ENCODE peak calls at places on chromosomes 13 and 19, in seven cellular contexts. K is neural progenitor cell, M is PC-3, Q is hepatocyte, N is GM23338, J is GM23248, V is HCT116. P is an unnamed sample.

GRCh38 chr13:31038834-31039552 is 106.5 kb downstream of the TEX26 start:
- DNase-seq in K (no peak), M (peak), Q (no peak), N (no peak), J (peak), V (no peak), P (peak)

GRCh38 chr19:14347999-14348889 is 33.0 kb upstream of the ADGRE5 start:
- DNase-seq in K (peak), M (peak), Q (peak), N (peak), J (peak), V (no peak), P (peak)

GRCh38 chr19:31338069-31338767 is 11.0 kb downstream of the TSHZ3 start:
- DNase-seq in K (peak), M (no peak), Q (peak), N (peak), J (peak), V (no peak), P (no peak)

GRCh38 chr13:27959976-27960361 is 9.1 kb downstream of the CDX2 start:
- DNase-seq in K (no peak), M (no peak), Q (no peak), N (no peak), J (no peak), V (no peak), P (no peak)

GRCh38 chr19:29645911-29646310 is 19.4 kb upstream of the PLEKHF1 start:
- DNase-seq in K (no peak), M (peak), Q (no peak), N (no peak), J (peak), V (no peak), P (no peak)

GRCh38 chr19:2494447-2495129 is 18.7 kb downstream of the GADD45B start:
- DNase-seq in K (peak), M (peak), Q (peak), N (peak), J (peak), V (no peak), P (peak)

GRCh38 chr19:28505134-28505533 is 707.8 kb downstream of the UQCRFS1 start:
- DNase-seq in K (no peak), M (no peak), Q (no peak), N (no peak), J (no peak), V (no peak), P (no peak)

GRCh38 chr13:27245610-27246009 is 5.7 kb upstream of the RPL21 start:
- DNase-seq in K (no peak), M (no peak), Q (no peak), N (peak), J (no peak), V (no peak), P (no peak)

GRCh38 chr13:80802946-80803345 is 462.0 kb upstream of the SPRY2 start:
- DNase-seq in K (no peak), M (no peak), Q (no peak), N (peak), J (no peak), V (no peak), P (no peak)

GRCh38 chr13:44276061-44276460 is 97.6 kb upstream of the SERP2 start:
- DNase-seq in K (no peak), M (no peak), Q (no peak), N (no peak), J (no peak), V (no peak), P (no peak)

GRCh38 chr13:79451500-79451962 is 29.4 kb upstream of the NDFIP2 start:
- DNase-seq in K (no peak), M (peak), Q (peak), N (peak), J (peak), V (no peak), P (peak)

GRCh38 chr13:112444001-112444311 is 67.8 kb downstream of the SPACA7 start:
- DNase-seq in K (peak), M (peak), Q (peak), N (peak), J (peak), V (peak), P (peak)
- TF ChIP-seq EZH2phosphoT487 in K (no peak), M (no peak), Q (no peak), N (no peak), J (no peak), V (no peak), P (no peak)

DNA sequence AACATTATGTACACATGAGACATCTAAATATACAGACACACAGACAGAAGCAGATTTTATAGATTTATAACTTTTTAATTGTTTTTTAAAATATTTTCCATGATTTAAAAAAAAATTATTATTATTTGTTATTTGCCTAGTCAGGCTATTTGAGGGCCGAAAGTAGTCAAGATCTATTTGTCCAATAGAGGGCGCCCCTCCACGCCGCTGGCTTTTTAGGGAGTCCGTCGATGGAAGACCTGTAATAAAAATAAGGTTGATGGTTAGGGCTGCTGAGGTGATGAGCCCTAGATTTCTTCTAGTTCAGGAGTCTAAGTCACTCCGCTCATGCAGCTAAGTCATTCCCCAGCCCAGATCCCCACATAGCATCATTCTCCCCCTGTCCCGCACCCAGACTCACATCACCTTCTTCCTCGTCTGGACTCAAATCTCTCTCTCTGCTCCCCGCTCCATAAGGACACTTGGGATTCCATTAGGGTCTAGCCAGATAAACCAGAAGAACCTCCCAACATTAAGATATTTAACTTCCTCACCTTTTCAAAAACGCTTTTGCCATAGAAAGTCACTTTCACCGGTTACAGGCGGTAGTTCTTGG is 33.9 kb upstream of the CEACAM21 start:
- DNase-seq in K (peak), M (peak), Q (no peak), N (peak), J (peak), V (peak), P (no peak)
- H2AFZ ChIP-seq in K (peak), M (no peak), Q (no peak), N (peak), J (no peak), V (peak), P (no peak)

DNA sequence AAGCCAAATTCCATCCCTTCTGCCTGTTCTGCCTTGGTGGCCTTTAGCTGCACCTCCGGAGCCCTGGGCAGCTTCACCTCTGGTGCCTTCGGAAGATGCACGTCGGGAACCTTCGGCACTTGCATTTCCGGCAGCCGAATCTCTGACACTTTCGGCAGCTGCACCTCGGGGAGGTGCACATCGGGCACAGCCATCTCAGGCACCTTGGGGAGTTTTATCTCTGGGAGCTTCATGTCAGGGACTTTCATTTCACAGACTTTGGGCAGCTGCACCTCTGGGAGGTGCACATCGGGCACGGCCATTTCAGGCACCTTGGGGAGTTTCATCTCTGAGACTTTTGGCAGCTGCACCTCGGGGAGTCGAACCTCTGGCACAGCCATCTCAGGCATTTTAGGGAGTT is 6.0 kb upstream of the HIPK4 start:
- DNase-seq in K (no peak), M (no peak), Q (no peak), N (no peak), J (no peak), V (no peak), P (peak)
- TF ChIP-seq EZH2 in K (no peak), M (no peak), Q (no peak), N (no peak), J (no peak), V (no peak), P (no peak)

GRCh38 chr19:56091066-56091490 is 30.0 kb downstream of the ZNF787 start:
- DNase-seq in K (no peak), M (peak), Q (no peak), N (no peak), J (peak), V (no peak), P (no peak)
- TF ChIP-seq EZH2phosphoT487 in K (no peak), M (no peak), Q (no peak), N (no peak), J (no peak), V (no peak), P (no peak)